ENCODE peak calls at places on chromosome 10, in four cellular contexts. K, S, Z and H are unnamed samples.

GRCh38 chr10:54372164-54372563 is 428.9 kb downstream of the PCDH15 start:
- DNase-seq in K (no peak), S (no peak), Z (no peak), H (no peak)

GRCh38 chr10:100881552-100882250 is 31.1 kb upstream of the SLF2 start:
- DNase-seq in K (no peak), S (no peak), Z (no peak), H (no peak)

GRCh38 chr10:74821501-74821900 is 4.9 kb upstream of the KAT6B start:
- DNase-seq in K (no peak), S (no peak), Z (no peak), H (no peak)

GRCh38 chr10:131636116-131636515 is 264.7 kb upstream of the PPP2R2D start:
- DNase-seq in K (no peak), S (no peak), Z (no peak), H (no peak)

GRCh38 chr10:46995234-46995633 is 84.0 kb downstream of the PTPN20 start:
- DNase-seq in K (no peak), S (peak; percentile 43), Z (no peak), H (no peak)

GRCh38 chr10:110777017-110777416 is 94.7 kb upstream of the PDCD4 start:
- DNase-seq in K (no peak), S (no peak), Z (no peak), H (no peak)

GRCh38 chr10:88911121-88911520 is 31.1 kb downstream of the STAMBPL1 start:
- DNase-seq in K (no peak), S (no peak), Z (no peak), H (no peak)

GRCh38 chr10:111522551-111522950 is 445.7 kb downstream of the ADRA2A start:
- DNase-seq in K (no peak), S (no peak), Z (no peak), H (no peak)

GRCh38 chr10:119667562-119668328 is 16.6 kb downstream of the BAG3 start:
- DNase-seq in K (no peak), S (peak; percentile 55), Z (peak; percentile 69), H (no peak)

GRCh38 chr10:52030975-52031374 is 283.1 kb upstream of the DKK1 start:
- DNase-seq in K (no peak), S (no peak), Z (no peak), H (no peak)

GRCh38 chr10:48792687-48793096 is 108.0 kb downstream of the WDFY4 start:
- DNase-seq in K (no peak), S (no peak), Z (no peak), H (no peak)

GRCh38 chr10:29658984-29659769 is 24.4 kb upstream of the SVIL start:
- DNase-seq in K (peak; percentile 14), S (peak; percentile 36), Z (no peak), H (no peak)
- TF ChIP-seq CTCF in K (no peak), S (no peak), Z (peak; percentile 27), H (no peak)

GRCh38 chr10:22805304-22805703 is 90.9 kb upstream of the PIP4K2A start:
- DNase-seq in K (no peak), S (no peak), Z (no peak), H (no peak)
- TF ChIP-seq CTCF in K (no peak), S (no peak), Z (no peak), H (no peak)

GRCh38 chr10:62414359-62414758 is 40.2 kb downstream of the ZNF365 start:
- DNase-seq in K (no peak), S (no peak), Z (no peak), H (no peak)
- TF ChIP-seq CTCF in K (peak; percentile 46), S (peak; percentile 23), Z (no peak), H (no peak)

GRCh38 chr10:72270607-72271281 is 3.0 kb upstream of the DDIT4 start:
- DNase-seq in K (no peak), S (no peak), Z (no peak), H (no peak)

GRCh38 chr10:72274730-72275350 is 1.1 kb downstream of the DDIT4 start:
- DNase-seq in K (peak; percentile 67), S (peak; percentile 68), Z (peak; percentile 73), H (peak; percentile 34)

GRCh38 chr10:72273410-72274212 is at the start of gene DDIT4:
- DNase-seq in K (peak; percentile 96), S (peak; percentile 100), Z (peak; percentile 99), H (peak; percentile 95)

GRCh38 chr10:72274213-72274729 is 547 bp downstream of the DDIT4 start:
- DNase-seq in K (peak; percentile 38), S (no peak), Z (no peak), H (no peak)

DNA sequence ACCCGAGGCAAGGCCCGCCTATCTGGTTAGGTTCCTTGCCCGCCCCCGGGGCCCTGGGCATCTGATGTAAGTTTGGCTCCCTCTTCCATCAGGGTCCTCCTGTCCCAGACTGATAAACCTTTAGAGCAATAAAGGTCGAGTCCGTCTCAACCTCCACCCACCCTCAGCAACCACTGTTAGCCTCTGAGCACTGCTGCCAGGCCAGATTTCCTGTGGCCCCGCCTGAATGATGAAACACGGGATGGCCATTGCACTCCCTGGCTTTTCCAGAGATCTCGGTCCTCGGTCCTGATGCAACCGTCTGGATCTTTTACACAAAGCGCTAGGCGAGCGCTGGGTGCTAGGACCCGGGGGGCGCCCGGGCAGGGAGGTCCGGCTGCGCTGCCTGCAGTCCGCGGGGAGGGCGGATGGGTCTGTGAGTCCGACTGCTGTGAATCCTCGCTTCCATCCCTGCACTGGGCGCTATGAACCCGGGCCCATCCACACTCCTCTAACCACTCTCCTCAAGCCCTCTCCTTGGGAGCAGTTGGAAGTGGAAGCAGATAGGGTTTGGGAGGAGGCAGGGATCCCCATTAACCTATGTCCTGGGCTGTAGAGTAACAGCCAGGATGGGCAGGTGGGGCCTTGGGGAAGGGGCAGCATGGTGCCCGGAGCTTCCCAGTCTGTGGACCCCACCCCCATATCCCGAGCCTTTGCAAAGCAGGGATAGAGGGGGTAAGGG is 875 bp upstream of the DDIT4 start:
- DNase-seq in K (peak; percentile 82), S (peak; percentile 91), Z (peak; percentile 89), H (peak; percentile 45)
- TF ChIP-seq CTCF in K (no peak), S (no peak), Z (no peak), H (no peak)

GRCh38 chr10:122113161-122113944 is 124.4 kb downstream of the TACC2 start:
- DNase-seq in K (peak; percentile 76), S (peak; percentile 81), Z (peak; percentile 83), H (peak; percentile 26)
- TF ChIP-seq CTCF in K (peak; percentile 39), S (peak; percentile 49), Z (peak; percentile 47), H (no peak)

GRCh38 chr10:13219685-13220670 is 14.2 kb downstream of the UCMA start:
- DNase-seq in K (peak; percentile 38), S (peak; percentile 50), Z (no peak), H (no peak)
- TF ChIP-seq CTCF in K (no peak), S (peak; percentile 40), Z (no peak), H (no peak)

GRCh38 chr10:13184726-13185514 is 23.6 kb downstream of the MCM10 start:
- DNase-seq in K (no peak), S (no peak), Z (peak; percentile 8), H (no peak)
- TF ChIP-seq CTCF in K (no peak), S (no peak), Z (no peak), H (no peak)

DNA sequence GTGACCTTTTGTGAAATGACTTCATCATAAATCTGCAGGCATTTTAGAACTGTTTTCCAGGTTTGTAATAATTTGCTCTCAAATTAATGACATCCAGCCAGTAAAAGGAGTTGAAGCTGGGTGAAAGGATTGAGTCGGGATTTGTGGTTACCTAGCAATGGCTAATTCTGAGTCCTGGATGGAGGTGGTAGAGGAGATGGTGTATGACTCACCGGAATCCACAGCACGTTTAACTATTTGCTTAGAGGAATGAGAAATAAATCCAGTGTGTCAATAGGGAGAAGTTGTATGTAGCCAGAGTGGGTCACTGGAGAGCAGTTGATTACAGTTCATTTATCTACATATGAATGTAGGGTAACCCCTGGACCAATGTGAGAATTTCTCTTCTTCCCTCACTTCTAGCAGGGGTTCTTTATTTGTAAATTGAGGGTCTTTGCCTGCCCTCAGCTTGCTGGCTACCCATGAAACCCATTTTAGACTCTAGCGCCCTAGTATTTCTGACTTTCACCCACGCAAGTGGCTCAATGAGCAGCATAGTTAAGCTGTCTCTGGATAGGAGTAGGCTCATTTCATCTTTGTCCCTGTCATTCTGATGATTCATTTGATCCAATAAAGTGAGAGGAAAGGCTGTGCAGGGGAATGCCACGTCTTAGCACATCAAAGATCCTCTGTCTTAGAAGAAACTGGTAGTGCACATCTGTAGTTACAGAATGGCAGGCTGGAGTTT is 547.8 kb downstream of the SORCS3 start:
- DNase-seq in K (no peak), S (no peak), Z (no peak), H (no peak)
- TF ChIP-seq CTCF in K (no peak), S (no peak), Z (no peak), H (no peak)

DNA sequence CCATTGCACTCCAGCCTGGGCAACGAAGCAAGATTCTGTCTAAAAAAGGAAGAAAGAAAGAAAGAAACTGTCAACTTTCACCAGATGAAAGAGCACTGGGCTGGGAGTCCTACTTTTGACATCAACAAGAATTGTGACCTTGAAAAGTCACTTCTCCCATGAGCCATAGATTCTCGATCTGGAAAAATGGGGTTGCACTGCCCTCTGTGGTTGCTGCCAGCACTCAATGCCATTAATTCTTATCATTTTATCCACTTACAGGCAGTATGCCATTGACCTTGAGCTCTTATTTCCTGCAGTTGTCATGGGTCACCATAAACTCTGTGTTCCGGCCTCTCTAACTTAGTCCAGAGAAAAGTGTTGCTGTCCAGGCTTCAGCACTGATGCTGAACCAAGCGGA is 137.2 kb downstream of the NOC3L start:
- DNase-seq in K (no peak), S (no peak), Z (no peak), H (no peak)
- TF ChIP-seq CTCF in K (no peak), S (peak; percentile 25), Z (peak; percentile 5), H (no peak)